ENCODE peak calls at places on chromosome 4, in nine cellular contexts. A is Peyer's patch, Y is tibial nerve, P is thyroid gland, B is uterus, T is body of pancreas, G is sigmoid colon, S is breast epithelium, Q is NB4. N is an unnamed sample.

GRCh38 chr4:173519130-173520101 is 10.6 kb downstream of the HAND2 start:
- DNase-seq in A (no peak), Y (no peak), P (no peak), B (peak), T (no peak), G (peak), S (no peak), Q (no peak), N (no peak)

GRCh38 chr4:86831262-86832090 is 17.7 kb downstream of the SLC10A6 start:
- DNase-seq in A (no peak), Y (no peak), P (peak), B (peak), T (no peak), G (no peak), S (peak), Q (no peak), N (no peak)

GRCh38 chr4:36332782-36333131 is 51.3 kb downstream of the DTHD1 start:
- DNase-seq in A (no peak), Y (no peak), P (no peak), B (no peak), T (no peak), G (no peak), S (no peak), Q (no peak), N (no peak)

GRCh38 chr4:114599231-114600065 is 841 bp downstream of the UGT8 start:
- DNase-seq in A (peak), Y (no peak), P (peak), B (no peak), T (peak), G (no peak), S (no peak), Q (no peak), N (no peak)

GRCh38 chr4:10687526-10687925 is 3.0 kb upstream of the CLNK start:
- DNase-seq in A (no peak), Y (no peak), P (no peak), B (no peak), T (no peak), G (no peak), S (no peak), Q (no peak), N (no peak)

GRCh38 chr4:46653842-46654241 is 255.2 kb downstream of the COX7B2 start:
- DNase-seq in A (no peak), Y (no peak), P (no peak), B (no peak), T (no peak), G (no peak), S (no peak), Q (no peak), N (no peak)

GRCh38 chr4:152211936-152212675 is 323.8 kb downstream of the FBXW7 start:
- DNase-seq in A (no peak), Y (no peak), P (no peak), B (no peak), T (no peak), G (no peak), S (no peak), Q (no peak), N (no peak)

GRCh38 chr4:159396151-159396550 is 293.3 kb downstream of the RAPGEF2 start:
- DNase-seq in A (no peak), Y (no peak), P (no peak), B (no peak), T (no peak), G (no peak), S (no peak), Q (no peak), N (no peak)

GRCh38 chr4:174047363-174047762 is 236.1 kb downstream of the FBXO8 start:
- DNase-seq in A (no peak), Y (no peak), P (no peak), B (no peak), T (no peak), G (no peak), S (no peak), Q (no peak), N (peak)

GRCh38 chr4:37762294-37763163 is 64.0 kb upstream of the PGM2 start:
- DNase-seq in A (no peak), Y (no peak), P (no peak), B (peak), T (no peak), G (no peak), S (no peak), Q (peak), N (peak)

GRCh38 chr4:93182722-93183121 is 645.8 kb upstream of the ATOH1 start:
- DNase-seq in A (no peak), Y (no peak), P (peak), B (no peak), T (no peak), G (no peak), S (no peak), Q (no peak), N (no peak)

GRCh38 chr4:40241936-40242590 is 45.2 kb downstream of the RHOH start:
- DNase-seq in A (no peak), Y (no peak), P (no peak), B (no peak), T (no peak), G (no peak), S (no peak), Q (no peak), N (no peak)

GRCh38 chr4:78476108-78476704 is 75.4 kb upstream of the ANXA3 start:
- DNase-seq in A (no peak), Y (no peak), P (no peak), B (no peak), T (no peak), G (no peak), S (no peak), Q (no peak), N (peak)

GRCh38 chr4:108690738-108691137 is 40.3 kb downstream of the OSTC start:
- DNase-seq in A (no peak), Y (no peak), P (no peak), B (no peak), T (no peak), G (no peak), S (no peak), Q (no peak), N (no peak)

GRCh38 chr4:24686866-24687672 is 102.7 kb upstream of the DHX15 start:
- DNase-seq in A (no peak), Y (peak), P (peak), B (no peak), T (peak), G (no peak), S (no peak), Q (peak), N (peak)

DNA sequence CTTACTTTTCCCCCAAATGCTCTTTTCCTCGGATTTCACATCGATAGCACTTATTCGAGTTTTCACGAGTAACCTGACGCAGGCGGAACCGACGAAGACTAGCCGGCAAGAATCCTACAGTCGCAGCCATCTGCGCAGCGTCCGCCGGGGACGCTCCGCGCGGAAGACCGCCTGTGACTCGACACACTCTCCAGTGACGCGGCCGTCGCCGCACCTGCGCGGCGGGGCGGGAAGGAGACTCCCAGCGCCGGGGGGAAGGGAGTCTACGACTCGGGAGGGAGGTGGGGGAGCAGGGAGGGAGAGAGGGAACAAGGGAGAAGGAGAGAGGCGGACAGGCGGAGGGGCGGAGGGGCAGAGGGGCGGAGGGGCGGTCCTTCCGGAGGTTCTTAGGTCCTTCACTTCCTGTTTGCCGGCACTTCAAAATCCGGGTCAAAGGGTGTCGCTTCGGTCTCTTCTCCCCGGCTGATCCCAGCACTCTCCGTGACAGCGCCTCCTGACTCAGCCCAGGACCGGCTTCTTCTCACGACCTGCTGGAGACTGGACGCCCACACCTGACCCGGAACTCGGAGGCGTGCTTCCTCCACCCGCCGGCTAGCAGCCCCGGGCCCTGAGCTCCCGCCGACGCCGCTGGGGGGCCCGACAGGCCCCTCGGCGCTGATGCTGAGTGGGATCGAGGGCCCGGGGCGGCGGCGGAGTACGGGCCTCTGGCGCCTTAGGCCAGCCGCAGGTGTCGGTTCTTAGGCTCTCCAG is at the start of gene USP38:
- DNase-seq in A (peak), Y (peak), P (peak), B (peak), T (peak), G (peak), S (peak), Q (peak), N (peak)
- TF ChIP-seq POLR2A in A (peak), Y (peak), P (peak), B (peak), T (peak), G (peak), S (peak), Q (peak), N (peak)

DNA sequence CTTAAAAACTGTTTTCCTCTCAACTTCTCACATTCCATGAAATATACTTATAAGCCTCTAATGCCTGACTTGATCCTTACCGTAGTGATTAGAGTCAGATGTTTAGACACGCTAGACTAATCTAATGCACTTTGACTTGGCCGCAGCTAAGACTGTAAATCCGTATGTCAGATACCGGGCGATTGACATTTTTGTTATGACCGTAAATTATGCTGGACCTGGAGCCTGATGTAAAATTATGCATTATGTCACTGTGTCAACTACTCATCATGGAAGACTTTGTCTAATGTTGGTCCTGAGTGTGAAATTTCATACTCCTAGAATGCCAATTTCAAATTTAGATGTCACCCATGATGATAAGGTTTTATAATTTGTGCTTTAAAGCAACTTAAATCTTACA is 123.6 kb upstream of the LIMCH1 start:
- DNase-seq in A (no peak), Y (no peak), P (no peak), B (no peak), T (no peak), G (no peak), S (no peak), Q (no peak), N (no peak)
- TF ChIP-seq POLR2A in A (no peak), Y (no peak), P (no peak), B (no peak), T (no peak), G (no peak), S (no peak), Q (no peak), N (no peak)

DNA sequence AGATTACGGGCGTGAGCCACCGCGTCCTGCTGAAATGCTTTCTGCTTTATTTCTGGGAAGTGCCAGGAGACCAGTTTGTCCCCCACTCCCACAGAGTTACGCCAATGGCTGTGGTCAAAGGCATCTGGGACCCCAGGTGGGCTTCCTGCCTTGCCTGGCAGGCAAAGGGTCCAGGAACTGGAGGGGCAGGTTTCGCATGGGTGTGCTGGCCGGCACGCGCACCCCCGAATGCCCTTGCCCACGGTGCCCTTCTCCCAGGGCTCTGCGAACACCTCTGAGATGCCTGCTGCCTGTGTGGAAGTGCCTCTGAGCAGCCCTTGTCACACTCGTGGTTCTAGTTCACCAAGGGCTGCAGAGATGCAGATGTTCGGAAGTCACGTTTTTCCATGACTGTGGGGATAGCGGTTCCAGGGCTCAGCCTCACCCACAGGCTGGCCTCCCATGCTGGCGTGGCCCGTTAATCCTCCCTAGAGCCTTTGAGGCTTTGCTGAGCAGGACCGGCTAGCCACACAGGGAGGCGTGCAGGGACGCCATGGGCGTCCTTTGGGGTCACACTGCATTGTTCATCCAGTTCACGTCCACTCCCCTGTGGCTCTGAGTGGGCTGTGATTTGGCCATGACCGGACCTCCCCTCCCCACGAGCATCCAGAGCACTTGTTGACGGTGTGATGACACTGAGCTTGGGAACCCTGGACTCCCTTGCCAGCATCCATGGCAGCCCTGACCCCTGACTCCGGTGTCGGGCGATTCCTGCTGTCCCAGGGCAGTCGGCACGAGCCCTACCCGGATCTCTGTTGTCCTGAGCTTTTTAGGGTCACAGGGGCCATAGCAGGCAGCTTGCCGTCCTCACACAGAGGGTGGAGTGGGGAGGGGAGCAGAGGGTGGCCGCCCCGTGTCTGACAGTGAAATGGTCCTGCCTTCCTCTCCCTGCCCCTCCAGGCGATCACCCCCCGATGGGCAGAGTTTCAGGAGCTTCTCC is 12.7 kb upstream of the ADD1 start:
- DNase-seq in A (no peak), Y (no peak), P (peak), B (no peak), T (peak), G (peak), S (no peak), Q (no peak), N (no peak)
- TF ChIP-seq POLR2A in A (no peak), Y (no peak), P (no peak), B (no peak), T (no peak), G (no peak), S (no peak), Q (no peak), N (no peak)

GRCh38 chr4:71186566-71187398 is 152.0 kb upstream of the SLC4A4 start:
- DNase-seq in A (no peak), Y (no peak), P (peak), B (no peak), T (peak), G (peak), S (no peak), Q (no peak), N (peak)
- TF ChIP-seq POLR2A in A (peak), Y (peak), P (peak), B (peak), T (peak), G (peak), S (no peak), Q (no peak), N (no peak)

GRCh38 chr4:54228563-54229501 is at the start of gene PDGFRA:
- DNase-seq in A (no peak), Y (peak), P (no peak), B (peak), T (peak), G (peak), S (peak), Q (no peak), N (no peak)
- TF ChIP-seq POLR2A in A (no peak), Y (no peak), P (no peak), B (no peak), T (peak), G (no peak), S (no peak), Q (no peak), N (no peak)

DNA sequence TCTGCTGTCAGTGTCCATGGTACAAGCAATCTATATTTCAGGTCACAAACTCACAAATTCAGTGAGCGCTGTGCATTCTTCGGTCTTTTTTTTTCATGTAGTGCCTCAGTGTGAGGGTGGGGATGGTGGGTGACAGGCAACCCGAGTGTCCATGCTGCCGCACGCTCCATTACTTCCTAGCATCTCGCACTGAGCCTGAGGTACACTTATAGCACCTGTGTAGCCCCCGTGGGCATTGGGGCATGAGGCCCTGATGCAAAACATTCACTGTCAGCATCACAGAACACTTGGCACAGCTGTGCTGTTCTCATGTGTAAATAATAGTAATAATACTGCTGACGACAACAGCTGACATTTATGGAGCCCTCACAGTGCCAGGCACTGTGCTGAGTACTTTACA is 31.6 kb downstream of the EVC2 start:
- DNase-seq in A (no peak), Y (no peak), P (no peak), B (no peak), T (no peak), G (no peak), S (no peak), Q (no peak), N (no peak)
- TF ChIP-seq POLR2A in A (no peak), Y (no peak), P (no peak), B (no peak), T (no peak), G (no peak), S (no peak), Q (no peak), N (no peak)

GRCh38 chr4:1932736-1933135 is 61.5 kb downstream of the NSD2 start:
- DNase-seq in A (no peak), Y (no peak), P (no peak), B (no peak), T (no peak), G (no peak), S (no peak), Q (no peak), N (no peak)
- TF ChIP-seq POLR2A in A (no peak), Y (no peak), P (no peak), B (no peak), T (no peak), G (no peak), S (no peak), Q (no peak), N (no peak)

DNA sequence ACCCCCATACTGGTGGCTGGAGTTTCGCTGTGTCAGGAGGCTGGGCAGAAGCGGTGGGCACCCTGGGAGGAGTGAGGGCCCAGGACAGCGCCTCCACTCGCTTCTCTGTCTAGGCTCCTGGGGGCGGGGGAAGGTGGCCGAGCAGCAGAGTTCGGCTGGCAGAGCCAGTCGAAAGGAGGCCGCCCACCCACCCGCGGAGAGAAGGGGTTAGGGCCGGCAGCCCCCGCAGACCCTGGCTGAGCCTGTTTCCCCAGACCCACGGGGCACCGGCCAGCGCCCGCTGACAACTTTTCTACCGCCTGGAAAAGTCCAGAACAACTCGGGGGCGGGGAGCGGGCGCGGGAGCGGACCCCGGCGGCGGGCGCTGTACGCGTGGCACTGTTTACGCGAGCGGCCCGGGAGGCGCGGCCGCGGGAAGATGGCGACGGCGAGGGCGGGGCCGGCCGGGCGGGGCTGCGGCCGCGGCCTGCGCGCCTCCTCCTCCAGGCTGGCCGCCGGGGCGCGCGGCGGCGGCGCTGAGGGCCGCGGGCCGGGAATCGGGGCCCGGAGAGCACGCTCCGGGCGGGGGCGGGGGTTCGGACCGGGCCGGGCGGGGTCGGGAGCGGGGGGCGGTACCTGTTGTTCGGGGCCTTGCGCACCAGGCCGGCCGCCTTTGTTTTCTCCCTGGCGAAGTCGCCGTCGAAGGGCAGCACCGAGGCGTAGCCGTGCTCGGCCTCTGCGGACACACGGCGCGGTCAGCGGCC is 628 bp downstream of the MXD4 start:
- DNase-seq in A (peak), Y (no peak), P (peak), B (peak), T (peak), G (peak), S (no peak), Q (peak), N (peak)
- TF ChIP-seq POLR2A in A (no peak), Y (peak), P (peak), B (no peak), T (peak), G (no peak), S (no peak), Q (no peak), N (no peak)

GRCh38 chr4:55973650-55974049 is 24.9 kb downstream of the CEP135 start:
- DNase-seq in A (no peak), Y (no peak), P (no peak), B (no peak), T (no peak), G (no peak), S (no peak), Q (no peak), N (no peak)

GRCh38 chr4:55980725-55981124 is 32.0 kb downstream of the CEP135 start:
- DNase-seq in A (no peak), Y (no peak), P (no peak), B (no peak), T (no peak), G (no peak), S (no peak), Q (no peak), N (no peak)

GRCh38 chr4:55979562-55979961 is 30.8 kb downstream of the CEP135 start:
- DNase-seq in A (no peak), Y (no peak), P (no peak), B (no peak), T (no peak), G (no peak), S (no peak), Q (no peak), N (no peak)
- TF ChIP-seq POLR2A in A (no peak), Y (no peak), P (no peak), B (no peak), T (no peak), G (no peak), S (no peak), Q (no peak), N (no peak)

GRCh38 chr4:52716364-52717151 is 34.7 kb downstream of the ERVMER34-1 start:
- DNase-seq in A (no peak), Y (no peak), P (no peak), B (no peak), T (no peak), G (no peak), S (no peak), Q (peak), N (no peak)
- TF ChIP-seq POLR2A in A (no peak), Y (no peak), P (no peak), B (no peak), T (no peak), G (no peak), S (no peak), Q (no peak), N (no peak)

N was measured in erythroblast.